ENCODE peak calls at places on chromosomes 2 and 18, in nine cellular contexts. L, K, M, R, D, B, S, O and Z are unnamed samples. For H3K36me3 and H3K27me3, the result is how much of the 10 kb centered on the place peaks cover.

GRCh38 chr2:159094173-159094737 is 125.8 kb downstream of the TANC1 start:
- DNase-seq in L (peak), K (peak), M (peak), R (no peak), D (peak), B (no peak), S (peak), O (peak), Z (peak)

GRCh38 chr18:38693085-38693484 is 1127.5 kb upstream of the CELF4 start:
- DNase-seq in L (no peak), K (no peak), M (no peak), R (no peak), D (no peak), B (no peak), S (no peak), O (no peak), Z (no peak)

GRCh38 chr2:64862623-64863022 is 126.6 kb upstream of the SLC1A4 start:
- DNase-seq in L (no peak), K (no peak), M (peak), R (no peak), D (no peak), B (peak), S (no peak), O (no peak), Z (no peak)

GRCh38 chr18:29191263-29191662 is 1014.3 kb upstream of the CDH2 start:
- DNase-seq in L (no peak), K (no peak), M (peak), R (no peak), D (no peak), B (peak), S (no peak), O (no peak), Z (no peak)

GRCh38 chr2:106863387-106863786 is 22.6 kb downstream of the ST6GAL2 start:
- DNase-seq in L (no peak), K (no peak), M (no peak), R (no peak), D (no peak), B (peak), S (no peak), O (no peak), Z (no peak)

GRCh38 chr2:130762031-130762909 is 6.9 kb downstream of the AMER3 start:
- DNase-seq in L (no peak), K (peak), M (no peak), R (no peak), D (no peak), B (no peak), S (no peak), O (no peak), Z (no peak)

GRCh38 chr2:137865954-137866540 is 98.2 kb upstream of the HNMT start:
- DNase-seq in L (no peak), K (no peak), M (peak), R (no peak), D (no peak), B (peak), S (peak), O (peak), Z (peak)

GRCh38 chr2:120552800-120553471 is 182.7 kb upstream of the GLI2 start:
- DNase-seq in L (peak), K (no peak), M (peak), R (no peak), D (peak), B (peak), S (peak), O (peak), Z (peak)

GRCh38 chr18:57901819-57902600 is 98.9 kb upstream of the ATP8B1 start:
- DNase-seq in L (no peak), K (peak), M (no peak), R (no peak), D (no peak), B (no peak), S (no peak), O (peak), Z (peak)

GRCh38 chr18:32252461-32252860 is 62.6 kb downstream of the MEP1B start:
- DNase-seq in L (no peak), K (no peak), M (no peak), R (no peak), D (no peak), B (no peak), S (no peak), O (no peak), Z (no peak)

GRCh38 chr2:204437815-204438766 is 107.2 kb upstream of the PARD3B start:
- DNase-seq in L (no peak), K (peak), M (no peak), R (no peak), D (no peak), B (no peak), S (no peak), O (no peak), Z (no peak)

GRCh38 chr2:127124426-127124825 is 17.5 kb upstream of the BIN1 start:
- DNase-seq in L (no peak), K (no peak), M (no peak), R (no peak), D (no peak), B (no peak), S (no peak), O (no peak), Z (no peak)

GRCh38 chr18:46719388-46719787 is 37.5 kb downstream of the ST8SIA5 start:
- DNase-seq in L (no peak), K (no peak), M (no peak), R (no peak), D (no peak), B (no peak), S (no peak), O (no peak), Z (peak)

GRCh38 chr18:51137051-51137729 is 60.3 kb downstream of the MEX3C start:
- DNase-seq in L (no peak), K (no peak), M (no peak), R (no peak), D (no peak), B (no peak), S (no peak), O (no peak), Z (peak)

GRCh38 chr2:165874445-165875039 is 79.0 kb downstream of the TTC21B start:
- DNase-seq in L (no peak), K (no peak), M (peak), R (no peak), D (no peak), B (peak), S (no peak), O (peak), Z (no peak)

GRCh38 chr2:117918608-117919007 is 95.3 kb downstream of the CCDC93 start:
- DNase-seq in L (no peak), K (no peak), M (no peak), R (no peak), D (no peak), B (no peak), S (no peak), O (no peak), Z (no peak)

GRCh38 chr2:168802825-168803726 is 639 bp downstream of the NOSTRIN start:
- DNase-seq in L (no peak), K (no peak), M (no peak), R (no peak), D (no peak), B (peak), S (no peak), O (no peak), Z (no peak)

GRCh38 chr18:34592961-34593382 is 117.1 kb upstream of the DTNA start:
- DNase-seq in L (no peak), K (no peak), M (peak), R (no peak), D (no peak), B (no peak), S (peak), O (no peak), Z (peak)

GRCh38 chr2:189350515-189351209 is 90.6 kb upstream of the WDR75 start:
- DNase-seq in L (no peak), K (peak), M (peak), R (no peak), D (peak), B (peak), S (peak), O (no peak), Z (peak)

GRCh38 chr2:48249093-48249492 is 280.9 kb upstream of the STON1 start:
- DNase-seq in L (no peak), K (peak), M (peak), R (no peak), D (no peak), B (peak), S (no peak), O (no peak), Z (peak)

GRCh38 chr2:240434728-240435456 is 571 bp upstream of the GPC1 start:
- DNase-seq in L (peak), K (peak), M (peak), R (peak), D (peak), B (peak), S (peak), O (peak), Z (peak)

GRCh38 chr2:14492920-14493503 is 139.5 kb upstream of the LRATD1 start:
- DNase-seq in L (no peak), K (no peak), M (peak), R (no peak), D (no peak), B (peak), S (no peak), O (no peak), Z (peak)

GRCh38 chr2:66559672-66560071 is 124.7 kb downstream of the MEIS1 start:
- DNase-seq in L (no peak), K (no peak), M (no peak), R (no peak), D (no peak), B (peak), S (no peak), O (no peak), Z (no peak)

GRCh38 chr18:36296591-36297418 is 708 bp upstream of the FHOD3 start:
- DNase-seq in L (peak), K (peak), M (peak), R (no peak), D (no peak), B (peak), S (peak), O (peak), Z (peak)

GRCh38 chr2:95115418-95115817 is 6.2 kb downstream of the MRPS5 start:
- DNase-seq in L (peak), K (peak), M (peak), R (no peak), D (peak), B (peak), S (peak), O (peak), Z (peak)

GRCh38 chr18:48728204-48728833 is 189.5 kb downstream of the CTIF start:
- DNase-seq in L (no peak), K (peak), M (peak), R (no peak), D (no peak), B (peak), S (no peak), O (no peak), Z (peak)

GRCh38 chr2:85503168-85503610 is 35.8 kb upstream of the MAT2A start:
- DNase-seq in L (no peak), K (no peak), M (no peak), R (no peak), D (no peak), B (peak), S (no peak), O (peak), Z (peak)

GRCh38 chr18:7452331-7452730 is 114.8 kb upstream of the PTPRM start:
- DNase-seq in L (no peak), K (peak), M (peak), R (no peak), D (no peak), B (peak), S (no peak), O (no peak), Z (peak)

GRCh38 chr2:121334581-121335293 is 49.7 kb upstream of the TFCP2L1 start:
- DNase-seq in L (no peak), K (no peak), M (no peak), R (no peak), D (no peak), B (no peak), S (no peak), O (no peak), Z (no peak)

GRCh38 chr18:470661-471501 is 29.6 kb downstream of the COLEC12 start:
- DNase-seq in L (no peak), K (no peak), M (peak), R (no peak), D (no peak), B (peak), S (no peak), O (no peak), Z (no peak)

GRCh38 chr2:224579411-224579810 is 5.8 kb downstream of the CUL3 start:
- DNase-seq in L (no peak), K (peak), M (peak), R (no peak), D (no peak), B (peak), S (no peak), O (no peak), Z (no peak)

GRCh38 chr2:26959320-26959719 is 11.1 kb upstream of the MAPRE3 start:
- DNase-seq in L (no peak), K (no peak), M (no peak), R (no peak), D (no peak), B (no peak), S (no peak), O (no peak), Z (no peak)

GRCh38 chr2:61510674-61511671 is 27.2 kb downstream of the XPO1 start:
- DNase-seq in L (no peak), K (no peak), M (no peak), R (no peak), D (no peak), B (no peak), S (no peak), O (no peak), Z (no peak)
- H3K36me3 ChIP-seq in L (half or more), K (half or more), M (half or more), R (under half), D (half or more), B (half or more), S (under half), O (under half), Z (half or more)

GRCh38 chr2:239285071-239285931 is 115.5 kb downstream of the HDAC4 start:
- DNase-seq in L (peak), K (peak), M (peak), R (no peak), D (peak), B (no peak), S (no peak), O (no peak), Z (no peak)
- H3K4me3 ChIP-seq in L (peak), K (no peak), M (peak), R (peak), D (peak), B (no peak), S (peak), O (peak), Z (no peak)

GRCh38 chr2:176569574-176569973 is 300.3 kb downstream of the MTX2 start:
- DNase-seq in L (no peak), K (no peak), M (no peak), R (no peak), D (no peak), B (no peak), S (no peak), O (no peak), Z (no peak)
- H3K27me3 ChIP-seq in L (under half), K (under half), M (under half), R (half or more), D (under half), B (under half), S (under half), O (under half), Z (under half)

GRCh38 chr2:9434484-9434883 is 11.0 kb downstream of the CPSF3 start:
- DNase-seq in L (no peak), K (peak), M (peak), R (no peak), D (no peak), B (no peak), S (no peak), O (no peak), Z (no peak)
- H3K36me3 ChIP-seq in L (half or more), K (half or more), M (half or more), R (under half), D (half or more), B (under half), S (under half), O (under half), Z (half or more)

GRCh38 chr2:208175069-208175842 is 11.9 kb upstream of the CRYGA start:
- DNase-seq in L (no peak), K (peak), M (peak), R (no peak), D (peak), B (peak), S (peak), O (peak), Z (peak)

GRCh38 chr2:208174144-208174543 is 10.8 kb upstream of the CRYGA start:
- DNase-seq in L (no peak), K (no peak), M (no peak), R (no peak), D (no peak), B (peak), S (no peak), O (no peak), Z (no peak)

GRCh38 chr2:208172125-208172524 is 8.7 kb upstream of the CRYGA start:
- DNase-seq in L (no peak), K (peak), M (no peak), R (no peak), D (no peak), B (no peak), S (no peak), O (no peak), Z (no peak)

GRCh38 chr2:208179028-208179609 is 10.7 kb downstream of the C2orf80 start:
- DNase-seq in L (peak), K (no peak), M (no peak), R (no peak), D (no peak), B (no peak), S (no peak), O (no peak), Z (no peak)

DNA sequence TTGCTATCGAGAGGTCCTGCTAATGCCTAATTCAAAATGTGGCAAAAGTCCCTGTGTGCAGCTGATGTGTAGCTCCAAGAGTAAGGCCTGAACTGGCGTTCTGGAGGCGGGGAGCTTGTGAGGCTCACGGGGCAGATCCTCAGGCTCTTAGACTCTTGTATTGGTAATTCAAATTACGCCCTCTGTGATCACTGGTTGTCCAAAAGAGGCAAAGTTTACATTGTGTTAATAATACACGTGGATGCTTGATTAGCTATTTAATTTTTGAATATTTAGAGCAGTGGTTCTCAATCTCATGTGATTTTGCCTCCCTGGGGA is 12.4 kb upstream of the CRYGA start:
- DNase-seq in L (no peak), K (no peak), M (no peak), R (no peak), D (no peak), B (no peak), S (no peak), O (no peak), Z (no peak)
- H3K4me3 ChIP-seq in L (no peak), K (no peak), M (no peak), R (no peak), D (no peak), B (no peak), S (no peak), O (no peak), Z (no peak)

GRCh38 chr2:49938268-49938667 is 784.0 kb upstream of the FSHR start:
- DNase-seq in L (no peak), K (no peak), M (no peak), R (no peak), D (no peak), B (no peak), S (no peak), O (no peak), Z (no peak)

GRCh38 chr2:49935456-49935855 is 781.1 kb upstream of the FSHR start:
- DNase-seq in L (no peak), K (no peak), M (no peak), R (no peak), D (no peak), B (no peak), S (no peak), O (no peak), Z (no peak)

GRCh38 chr2:49934481-49934880 is 780.2 kb upstream of the FSHR start:
- DNase-seq in L (no peak), K (no peak), M (no peak), R (no peak), D (no peak), B (no peak), S (no peak), O (no peak), Z (no peak)

GRCh38 chr2:49937432-49937831 is 783.1 kb upstream of the FSHR start:
- DNase-seq in L (no peak), K (no peak), M (no peak), R (no peak), D (no peak), B (no peak), S (no peak), O (no peak), Z (no peak)

DNA sequence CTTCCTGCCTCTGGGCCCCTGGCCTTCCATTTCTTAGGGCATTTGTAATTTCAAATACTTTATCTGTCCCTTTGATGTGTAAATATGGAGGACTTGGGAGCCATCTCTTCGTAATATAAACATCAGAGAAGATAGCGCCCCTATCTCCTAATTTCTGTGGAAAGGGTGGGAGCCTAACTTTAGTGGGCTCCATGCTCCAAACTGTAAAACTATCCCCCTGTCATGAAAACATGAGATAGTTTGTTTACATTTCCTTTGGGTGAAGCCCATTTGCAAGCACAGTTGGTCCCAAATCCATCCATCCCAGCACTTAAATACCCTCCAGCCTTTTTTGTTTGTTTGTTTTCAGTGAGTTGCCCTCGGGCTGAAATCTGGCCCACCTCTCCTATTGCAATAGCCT is 782.6 kb upstream of the FSHR start:
- DNase-seq in L (no peak), K (no peak), M (no peak), R (no peak), D (no peak), B (no peak), S (no peak), O (no peak), Z (no peak)
- H3K27me3 ChIP-seq in L (under half), K (under half), M (under half), R (under half), D (under half), B (under half), S (under half), O (under half), Z (under half)

GRCh38 chr18:12461326-12461725 is 53.6 kb downstream of the PRELID3A start:
- DNase-seq in L (no peak), K (no peak), M (no peak), R (no peak), D (no peak), B (no peak), S (no peak), O (no peak), Z (no peak)

GRCh38 chr18:12458761-12459160 is 51.0 kb downstream of the PRELID3A start:
- DNase-seq in L (no peak), K (no peak), M (peak), R (no peak), D (no peak), B (no peak), S (no peak), O (no peak), Z (no peak)

GRCh38 chr18:12460874-12461273 is 53.1 kb downstream of the PRELID3A start:
- DNase-seq in L (no peak), K (no peak), M (peak), R (no peak), D (no peak), B (no peak), S (no peak), O (no peak), Z (no peak)

GRCh38 chr18:12462242-12462641 is 54.5 kb downstream of the PRELID3A start:
- DNase-seq in L (no peak), K (no peak), M (no peak), R (no peak), D (no peak), B (no peak), S (no peak), O (no peak), Z (no peak)

GRCh38 chr18:12463191-12463590 is 55.5 kb downstream of the PRELID3A start:
- DNase-seq in L (no peak), K (no peak), M (no peak), R (no peak), D (no peak), B (no peak), S (no peak), O (no peak), Z (no peak)
- H3K36me3 ChIP-seq in L (under half), K (under half), M (half or more), R (under half), D (half or more), B (under half), S (under half), O (under half), Z (under half)

DNA sequence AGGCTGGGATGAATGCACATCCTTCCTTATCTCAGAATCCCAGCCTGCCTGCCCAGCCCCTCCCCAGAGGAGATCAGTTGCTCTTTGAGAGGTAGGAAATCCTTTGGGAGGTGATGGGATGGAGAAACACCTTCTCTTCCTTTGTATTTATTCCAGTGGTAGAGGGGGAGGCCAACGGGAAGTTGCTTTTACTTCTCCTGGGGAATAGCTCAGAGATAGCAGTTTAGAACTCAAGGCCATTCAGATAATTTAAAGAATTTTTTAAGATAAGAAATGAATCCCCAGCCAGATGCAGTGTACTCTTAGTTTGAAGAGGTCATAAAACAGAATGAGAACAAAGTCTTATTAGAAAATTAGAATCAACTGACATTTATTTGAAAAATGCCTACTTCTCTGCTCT is 67.4 kb upstream of the PPM1B start:
- DNase-seq in L (no peak), K (no peak), M (no peak), R (no peak), D (no peak), B (no peak), S (no peak), O (no peak), Z (no peak)
- H3K4me3 ChIP-seq in L (no peak), K (no peak), M (no peak), R (no peak), D (no peak), B (no peak), S (no peak), O (no peak), Z (no peak)